ENCODE peak calls at places on chromosome 15, in five cellular contexts. K is HCT116, S is neural progenitor cell, Q is IMR-90, U is fibroblast of lung. W is an unnamed sample.

GRCh38 chr15:36632196-36632595 is 52.8 kb downstream of the CDIN1 start:
- DNase-seq in K (peak), S (no peak), Q (peak), U (peak), W (peak)

GRCh38 chr15:58738051-58738707 is 11.3 kb downstream of the ADAM10 start:
- DNase-seq in K (no peak), S (no peak), Q (peak), U (no peak), W (no peak)

GRCh38 chr15:101156509-101157159 is 95.2 kb downstream of the CHSY1 start:
- DNase-seq in K (no peak), S (no peak), Q (peak), U (peak), W (no peak)

GRCh38 chr15:51267714-51268105 is 70.7 kb downstream of the CYP19A1 start:
- DNase-seq in K (no peak), S (peak), Q (no peak), U (no peak), W (peak)

GRCh38 chr15:101657968-101658784 is 6.0 kb upstream of the TM2D3 start:
- DNase-seq in K (no peak), S (no peak), Q (no peak), U (no peak), W (no peak)

GRCh38 chr15:88894348-88894818 is 961 bp downstream of the HAPLN3 start:
- DNase-seq in K (no peak), S (peak), Q (no peak), U (peak), W (peak)

GRCh38 chr15:77614251-77614806 is 18.4 kb downstream of the LINGO1 start:
- DNase-seq in K (no peak), S (no peak), Q (no peak), U (no peak), W (no peak)

GRCh38 chr15:85730001-85730820 is 64.5 kb downstream of the KLHL25 start:
- DNase-seq in K (peak), S (peak), Q (peak), U (peak), W (no peak)

GRCh38 chr15:92625297-92625980 is 30.1 kb downstream of the FAM174B start:
- DNase-seq in K (no peak), S (no peak), Q (peak), U (peak), W (no peak)

GRCh38 chr15:100515758-100516157 is 13.0 kb downstream of the CERS3 start:
- DNase-seq in K (no peak), S (no peak), Q (no peak), U (no peak), W (no peak)

DNA sequence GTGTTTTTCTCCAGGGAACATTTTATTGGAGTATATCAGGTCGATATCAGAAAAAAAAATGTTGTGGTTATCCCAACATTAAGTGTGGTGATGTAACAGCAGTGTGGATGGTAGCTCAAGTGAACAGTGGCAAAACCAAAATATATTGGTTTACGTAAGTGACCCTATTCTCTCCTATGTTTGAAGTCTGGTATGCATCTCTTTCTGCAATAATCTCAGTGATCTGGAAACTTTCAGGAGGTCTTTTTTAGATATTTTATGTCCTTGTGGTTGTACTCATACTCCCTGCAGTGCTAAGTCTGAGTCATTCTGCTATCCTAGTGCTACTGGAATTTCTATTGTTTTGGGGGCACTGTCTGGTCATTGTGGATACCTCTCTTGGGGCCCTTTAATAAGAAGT is 137.9 kb downstream of the SNRPN start:
- DNase-seq in K (no peak), S (no peak), Q (peak), U (peak), W (no peak)
- H3K4me2 ChIP-seq in K (no peak), S (no peak), Q (no peak), U (no peak), W (no peak)

GRCh38 chr15:56001476-56002078 is 8.2 kb upstream of the NEDD4 start:
- DNase-seq in K (no peak), S (no peak), Q (no peak), U (no peak), W (peak)

GRCh38 chr15:55993804-55994539 is 560 bp upstream of the NEDD4 start:
- DNase-seq in K (peak), S (peak), Q (peak), U (peak), W (peak)

GRCh38 chr15:55998478-55998877 is 5.1 kb upstream of the NEDD4 start:
- DNase-seq in K (no peak), S (no peak), Q (no peak), U (no peak), W (no peak)

DNA sequence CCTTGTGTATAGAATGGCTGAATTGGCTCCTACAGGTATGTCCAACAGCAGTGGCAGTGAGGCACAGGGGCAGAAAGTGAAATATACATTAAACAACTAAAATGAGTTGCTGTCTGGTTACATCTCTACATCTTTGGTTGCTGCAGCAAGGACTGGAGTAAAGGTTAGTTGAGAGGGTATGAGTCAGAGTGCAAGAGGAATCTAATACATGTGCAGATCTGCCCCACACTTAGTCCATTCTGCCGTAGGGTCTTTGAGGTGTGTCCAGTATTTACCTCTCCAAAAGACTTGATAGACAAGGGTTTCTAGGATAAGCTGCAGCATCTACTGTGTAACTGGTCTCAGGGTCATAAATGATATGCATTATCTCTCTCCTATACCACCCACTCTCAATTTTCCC is 6.2 kb upstream of the NEDD4 start:
- DNase-seq in K (no peak), S (no peak), Q (peak), U (no peak), W (no peak)
- H3K4me2 ChIP-seq in K (no peak), S (no peak), Q (no peak), U (no peak), W (no peak)

DNA sequence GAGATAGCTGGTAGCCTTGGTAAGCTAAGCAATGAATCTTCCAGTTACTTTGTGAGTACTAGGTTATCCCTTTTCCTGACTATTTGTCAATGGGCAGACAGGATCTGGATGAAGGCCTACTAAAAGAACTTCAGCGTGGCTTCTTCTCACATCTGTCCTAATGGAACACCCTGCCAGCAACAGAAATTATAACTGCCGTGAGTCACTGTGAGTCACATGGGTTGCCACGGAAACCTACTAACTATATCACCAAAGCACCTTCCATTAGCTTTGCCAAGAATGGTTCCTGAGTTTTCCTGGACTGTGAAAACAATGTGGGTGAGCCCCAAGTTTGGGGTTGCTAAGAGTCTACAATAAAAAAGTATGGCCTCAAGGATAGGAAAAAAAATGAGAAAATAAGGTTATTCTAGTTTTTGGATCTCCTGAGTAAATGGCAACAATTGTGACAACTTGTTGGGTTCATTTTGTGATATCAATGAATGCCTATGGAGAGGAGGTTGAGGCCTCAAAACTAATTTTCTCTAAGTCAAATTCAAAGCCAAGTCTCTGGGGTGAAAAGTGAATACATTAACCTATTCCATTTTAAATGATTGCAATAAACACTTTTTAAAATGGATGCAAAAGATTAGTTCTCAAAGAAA is 195.1 kb upstream of the ICE2 start:
- DNase-seq in K (peak), S (no peak), Q (peak), U (peak), W (peak)
- H3K4me2 ChIP-seq in K (peak), S (no peak), Q (no peak), U (no peak), W (peak)

DNA sequence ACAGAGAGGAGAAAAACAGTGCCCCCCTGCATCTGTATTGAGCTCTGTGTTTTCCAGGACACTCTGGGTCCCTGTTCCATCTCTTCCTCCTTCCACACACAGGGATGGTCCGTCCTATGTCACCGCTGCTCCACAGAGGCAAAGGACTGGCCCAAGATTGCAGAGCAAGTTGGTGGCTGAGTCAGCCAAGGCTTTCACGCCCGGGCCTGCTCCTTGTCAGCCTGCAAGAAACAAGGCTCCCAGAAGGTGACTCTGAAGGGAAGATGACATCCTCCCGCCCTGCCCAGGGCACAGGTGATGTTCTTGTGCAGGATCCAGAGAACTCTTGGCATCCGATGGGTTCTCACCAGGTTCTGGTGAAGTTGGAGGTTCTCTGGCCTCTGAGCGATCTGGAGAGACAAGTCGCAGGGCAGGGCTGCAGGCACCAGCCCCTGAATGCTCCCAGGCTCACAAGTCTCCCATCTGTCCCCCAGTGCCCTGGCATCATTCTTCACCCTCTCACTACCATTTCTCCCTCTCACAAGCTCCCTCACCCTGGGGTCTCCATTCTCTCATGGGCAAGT is 138.6 kb downstream of the MEGF11 start:
- DNase-seq in K (no peak), S (no peak), Q (no peak), U (no peak), W (peak)
- H3K4me2 ChIP-seq in K (no peak), S (no peak), Q (no peak), U (no peak), W (no peak)

GRCh38 chr15:99492275-99492674 is 73.5 kb upstream of the MEF2A start:
- DNase-seq in K (no peak), S (no peak), Q (no peak), U (no peak), W (no peak)

GRCh38 chr15:99495430-99496301 is 70.1 kb upstream of the MEF2A start:
- DNase-seq in K (no peak), S (no peak), Q (peak), U (no peak), W (no peak)

GRCh38 chr15:99492716-99493115 is 73.1 kb upstream of the MEF2A start:
- DNase-seq in K (no peak), S (no peak), Q (no peak), U (no peak), W (no peak)

GRCh38 chr15:99493461-99493860 is 72.3 kb upstream of the MEF2A start:
- DNase-seq in K (no peak), S (no peak), Q (no peak), U (no peak), W (no peak)

DNA sequence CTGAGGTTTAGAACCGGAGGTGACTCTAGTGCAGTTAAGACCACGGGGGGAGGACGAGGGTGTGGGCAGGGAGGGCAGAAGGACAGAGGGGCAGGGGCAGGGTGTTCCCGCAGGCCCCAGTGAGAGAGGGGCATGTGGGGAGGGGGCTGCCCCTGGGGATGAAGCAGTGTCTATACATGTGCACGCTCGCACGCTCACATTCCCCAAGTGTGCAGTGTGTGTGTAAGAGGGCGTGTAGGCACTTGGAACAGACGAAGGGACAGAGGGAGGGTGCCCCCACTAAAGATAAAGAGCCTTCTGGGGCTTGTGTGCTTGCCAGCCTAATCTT is 69.5 kb upstream of the MEF2A start:
- DNase-seq in K (no peak), S (no peak), Q (no peak), U (no peak), W (no peak)
- H3K4me2 ChIP-seq in K (no peak), S (no peak), Q (peak), U (no peak), W (no peak)

W was measured in osteoblast.